ENCODE peak calls at places on chromosome 18, in five cellular contexts. O is CD4-positive, alpha-beta T cell; A is esophagus squamous epithelium; M is heart right ventricle; D is GM13977. H is an unnamed sample.

GRCh38 chr18:45847119-45847518 is 21.6 kb downstream of the SIGLEC15 start:
- DNase-seq in O (no peak), A (no peak), M (no peak), D (no peak), H (no peak)

GRCh38 chr18:76679877-76680276 is 142.5 kb upstream of the ZNF236 start:
- DNase-seq in O (no peak), A (no peak), M (no peak), D (no peak), H (no peak)

GRCh38 chr18:77095356-77096030 is 37.1 kb downstream of the MBP start:
- DNase-seq in O (no peak), A (no peak), M (no peak), D (no peak), H (no peak)

GRCh38 chr18:374735-375168 is 106.9 kb upstream of the THOC1 start:
- DNase-seq in O (no peak), A (no peak), M (no peak), D (no peak), H (no peak)

GRCh38 chr18:5104246-5104645 is 92.8 kb downstream of the AKAIN1 start:
- DNase-seq in O (no peak), A (no peak), M (no peak), D (no peak), H (no peak)

GRCh38 chr18:23529597-23529996 is 26.3 kb downstream of the RMC1 start:
- DNase-seq in O (no peak), A (no peak), M (no peak), D (peak), H (peak)

GRCh38 chr18:10579079-10579867 is 53.4 kb downstream of the NAPG start:
- DNase-seq in O (no peak), A (no peak), M (no peak), D (no peak), H (no peak)

GRCh38 chr18:72460210-72460680 is 83.9 kb downstream of the CBLN2 start:
- DNase-seq in O (no peak), A (no peak), M (no peak), D (no peak), H (no peak)

GRCh38 chr18:45617284-45617683 is 2.0 kb downstream of the SLC14A2 start:
- DNase-seq in O (no peak), A (peak), M (peak), D (no peak), H (no peak)

GRCh38 chr18:70148539-70148938 is 56.9 kb downstream of the RTTN start:
- DNase-seq in O (no peak), A (no peak), M (no peak), D (no peak), H (no peak)

DNA sequence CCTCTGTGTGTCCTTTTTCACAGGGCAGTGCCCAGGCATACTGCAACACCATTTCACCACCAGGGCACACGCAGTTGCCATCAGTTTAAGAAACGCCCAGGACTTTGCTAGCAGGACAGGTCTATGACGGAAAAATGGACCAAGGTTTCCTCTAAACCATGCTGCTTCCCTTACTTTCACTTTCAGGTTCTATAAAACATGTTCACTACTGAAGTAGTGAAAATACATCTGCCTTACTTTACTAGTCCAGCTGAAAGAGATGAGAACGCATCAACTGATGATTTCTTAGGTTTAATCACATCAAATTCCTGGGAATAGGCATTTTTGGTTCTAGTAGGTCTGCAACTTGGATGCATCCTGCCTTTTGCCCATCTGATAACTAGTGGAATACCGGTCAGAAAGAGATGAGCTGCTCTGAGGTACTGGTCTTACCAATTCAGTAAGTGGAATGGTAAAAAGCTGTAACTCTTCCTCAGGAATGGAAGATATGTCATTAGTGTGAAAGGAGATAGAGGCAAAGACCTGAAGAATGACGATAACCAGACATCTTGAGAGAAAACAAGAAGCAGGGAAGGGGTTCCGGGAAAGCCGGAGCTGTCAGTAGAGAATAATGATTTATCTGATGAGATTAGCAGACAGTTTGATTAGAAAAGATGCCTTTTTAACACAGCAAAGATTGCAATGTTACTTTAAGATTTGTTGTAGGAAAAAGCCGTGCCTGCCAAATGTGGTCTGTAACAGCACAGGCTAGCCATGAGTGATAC is 110.3 kb downstream of the TCF4 start:
- DNase-seq in O (no peak), A (no peak), M (no peak), D (peak), H (peak)
- TF ChIP-seq CTCF in O (no peak), A (peak), M (no peak), D (no peak), H (no peak)

DNA sequence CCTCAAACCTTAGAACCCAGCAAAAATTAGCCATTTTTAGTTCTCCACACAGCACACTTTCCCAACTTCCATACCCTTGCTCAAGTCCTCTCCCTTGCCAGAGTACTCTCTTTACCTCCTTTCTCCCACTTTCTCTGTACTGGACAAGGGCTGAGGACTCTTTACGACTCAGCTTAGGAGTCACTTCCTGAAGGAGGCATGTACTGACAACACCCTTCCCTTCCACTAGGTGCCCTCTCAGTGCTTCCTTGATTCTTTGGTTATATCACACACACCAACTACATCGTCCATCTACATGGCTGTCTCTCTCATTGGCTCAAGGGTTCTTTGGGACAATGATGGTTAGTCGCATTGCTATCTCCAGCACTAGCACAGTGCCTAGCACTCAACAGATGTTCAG is 5.2 kb upstream of the C18orf63 start:
- DNase-seq in O (no peak), A (no peak), M (no peak), D (no peak), H (no peak)
- TF ChIP-seq CTCF in O (peak), A (peak), M (peak), D (peak), H (peak)

GRCh38 chr18:33835419-33835818 is 257.4 kb downstream of the ASXL3 start:
- DNase-seq in O (no peak), A (no peak), M (no peak), D (no peak), H (no peak)

GRCh38 chr18:33838084-33838483 is 260.1 kb downstream of the ASXL3 start:
- DNase-seq in O (no peak), A (no peak), M (no peak), D (no peak), H (no peak)

GRCh38 chr18:33841221-33841967 is 263.4 kb downstream of the ASXL3 start:
- DNase-seq in O (no peak), A (no peak), M (no peak), D (no peak), H (no peak)

GRCh38 chr18:33837191-33837590 is 259.2 kb downstream of the ASXL3 start:
- DNase-seq in O (no peak), A (no peak), M (no peak), D (no peak), H (no peak)

DNA sequence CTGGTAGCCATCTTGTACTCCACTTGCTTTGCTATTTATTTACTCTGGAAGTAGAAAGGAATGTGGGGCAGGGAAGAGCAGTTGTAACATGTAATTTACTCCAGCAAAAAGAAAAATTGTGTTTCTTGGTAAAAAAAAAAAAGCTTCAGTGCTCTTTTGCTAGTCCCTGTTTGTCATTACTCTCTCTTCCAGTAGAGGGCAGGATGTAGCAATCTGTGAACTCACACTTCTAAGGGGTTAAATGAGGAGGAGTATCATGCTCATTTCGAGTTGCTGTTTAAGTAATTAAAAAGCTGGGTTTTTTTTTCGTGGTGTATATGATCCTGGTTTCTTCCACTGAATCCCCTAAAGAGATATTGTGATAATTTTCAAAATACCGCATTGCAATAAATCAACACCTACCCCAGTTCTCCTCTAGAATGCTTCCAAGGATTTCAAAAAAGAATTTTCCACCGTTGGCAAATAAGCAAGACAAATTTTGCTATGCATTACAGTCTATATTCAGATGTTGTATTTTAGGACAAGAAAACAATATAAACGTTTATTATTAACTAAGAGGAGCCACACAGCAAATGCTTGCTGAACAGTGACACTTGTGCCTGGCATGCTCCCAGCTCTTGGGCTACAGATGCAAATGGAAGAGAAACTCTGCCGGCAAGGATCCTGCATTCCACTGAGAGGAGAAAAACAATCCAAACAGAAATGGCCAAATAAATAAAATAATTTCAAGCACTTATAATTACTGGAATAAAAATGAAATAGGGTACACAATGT is 261.6 kb downstream of the ASXL3 start:
- DNase-seq in O (no peak), A (no peak), M (no peak), D (peak), H (peak)
- TF ChIP-seq CTCF in O (no peak), A (peak), M (peak), D (peak), H (peak)

GRCh38 chr18:12462242-12462641 is 54.5 kb downstream of the PRELID3A start:
- DNase-seq in O (no peak), A (no peak), M (no peak), D (no peak), H (no peak)
- TF ChIP-seq CTCF in O (no peak), A (no peak), M (no peak), D (no peak), H (no peak)